ENCODE peak calls at places on chromosome 11, in nine cellular contexts. N is CD4-positive, alpha-beta memory T cell; K is cardiac muscle cell; B is kidney; O is heart right ventricle; Y is CD8-positive, alpha-beta memory T cell; J is heart left ventricle; W is CD4-positive, CD25-positive, alpha-beta regulatory T cell; I is SJSA1. G is an unnamed sample.

GRCh38 chr11:96337541-96338530 is 5.2 kb downstream of the MAML2 start:
- DNase-seq in N (peak; percentile 36), K (peak; percentile 53), B (no peak), O (no peak), Y (no peak), J (no peak), W (no peak), I (no peak), G (no peak)

GRCh38 chr11:19187101-19187500 is 14.7 kb downstream of the CSRP3 start:
- DNase-seq in N (no peak), K (peak; percentile 22), B (no peak), O (no peak), Y (no peak), J (no peak), W (no peak), I (no peak), G (no peak)

GRCh38 chr11:73308963-73309960 is 1.2 kb downstream of the ARHGEF17 start:
- DNase-seq in N (no peak), K (peak; percentile 99), B (peak; percentile 98), O (peak; percentile 91), Y (no peak), J (peak; percentile 93), W (no peak), I (peak; percentile 94), G (peak; percentile 75)

GRCh38 chr11:65850217-65851082 is 7.5 kb downstream of the CFL1 start:
- DNase-seq in N (no peak), K (no peak), B (no peak), O (no peak), Y (no peak), J (no peak), W (no peak), I (no peak), G (no peak)

GRCh38 chr11:26522912-26523610 is 49.0 kb downstream of the MUC15 start:
- DNase-seq in N (no peak), K (peak; percentile 21), B (no peak), O (no peak), Y (no peak), J (no peak), W (no peak), I (no peak), G (no peak)

GRCh38 chr11:74462009-74462408 is 5.3 kb downstream of the KCNE3 start:
- DNase-seq in N (no peak), K (peak; percentile 89), B (peak; percentile 93), O (peak; percentile 74), Y (no peak), J (peak; percentile 76), W (no peak), I (no peak), G (peak; percentile 16)

GRCh38 chr11:121352301-121352891 is 59.8 kb downstream of the SC5D start:
- DNase-seq in N (no peak), K (no peak), B (no peak), O (no peak), Y (no peak), J (no peak), W (no peak), I (no peak), G (no peak)

GRCh38 chr11:72750556-72751292 is 1.5 kb downstream of the ARAP1 start:
- DNase-seq in N (no peak), K (no peak), B (peak; percentile 46), O (no peak), Y (no peak), J (no peak), W (no peak), I (no peak), G (no peak)

GRCh38 chr11:24859801-24860300 is 363.0 kb downstream of the LUZP2 start:
- DNase-seq in N (no peak), K (no peak), B (no peak), O (no peak), Y (no peak), J (no peak), W (no peak), I (no peak), G (no peak)

GRCh38 chr11:127994736-127995135 is 592.6 kb downstream of the ETS1 start:
- DNase-seq in N (no peak), K (peak; percentile 46), B (no peak), O (no peak), Y (no peak), J (no peak), W (no peak), I (no peak), G (no peak)

GRCh38 chr11:19646921-19647320 is 65.7 kb upstream of the NAV2 start:
- DNase-seq in N (no peak), K (peak; percentile 93), B (no peak), O (no peak), Y (no peak), J (no peak), W (no peak), I (peak; percentile 47), G (no peak)

GRCh38 chr11:123186291-123186690 is 8.8 kb downstream of the CLMP start:
- DNase-seq in N (no peak), K (no peak), B (no peak), O (no peak), Y (no peak), J (no peak), W (no peak), I (no peak), G (no peak)

GRCh38 chr11:36073411-36074203 is 129.7 kb downstream of the LDLRAD3 start:
- DNase-seq in N (no peak), K (peak; percentile 82), B (peak; percentile 80), O (peak; percentile 25), Y (no peak), J (peak; percentile 47), W (no peak), I (no peak), G (no peak)

GRCh38 chr11:44094260-44094868 is 1.1 kb upstream of the EXT2 start:
- DNase-seq in N (peak; percentile 73), K (peak; percentile 87), B (no peak), O (peak; percentile 29), Y (peak; percentile 79), J (peak; percentile 84), W (peak; percentile 74), I (peak; percentile 92), G (peak; percentile 52)

GRCh38 chr11:64768300-64768694 is 8.5 kb upstream of the PYGM start:
- DNase-seq in N (no peak), K (no peak), B (no peak), O (no peak), Y (no peak), J (no peak), W (no peak), I (no peak), G (no peak)

GRCh38 chr11:34192481-34193401 is 87.3 kb downstream of the NAT10 start:
- DNase-seq in N (no peak), K (peak; percentile 90), B (no peak), O (peak; percentile 53), Y (no peak), J (peak; percentile 43), W (no peak), I (peak; percentile 69), G (peak; percentile 70)

GRCh38 chr11:93020248-93021088 is 51.0 kb downstream of the MTNR1B start:
- DNase-seq in N (no peak), K (peak; percentile 81), B (no peak), O (no peak), Y (no peak), J (no peak), W (no peak), I (no peak), G (no peak)

GRCh38 chr11:78446210-78446609 is 28.6 kb upstream of the GAB2 start:
- DNase-seq in N (no peak), K (no peak), B (no peak), O (no peak), Y (no peak), J (no peak), W (no peak), I (no peak), G (no peak)

GRCh38 chr11:105524286-105524685 is 85.6 kb upstream of the GRIA4 start:
- DNase-seq in N (no peak), K (no peak), B (no peak), O (no peak), Y (no peak), J (no peak), W (no peak), I (no peak), G (no peak)

GRCh38 chr11:125777309-125777708 is 1.3 kb downstream of the PATE2 start:
- DNase-seq in N (no peak), K (peak; percentile 52), B (no peak), O (no peak), Y (no peak), J (no peak), W (no peak), I (no peak), G (no peak)

GRCh38 chr11:119337581-119338317 is 2.9 kb downstream of the C1QTNF5 start:
- DNase-seq in N (no peak), K (peak; percentile 77), B (peak; percentile 64), O (no peak), Y (no peak), J (no peak), W (no peak), I (peak; percentile 96), G (no peak)

GRCh38 chr11:69637956-69638871 is 2.7 kb upstream of the CCND1 start:
- DNase-seq in N (no peak), K (peak; percentile 73), B (peak; percentile 81), O (peak; percentile 55), Y (no peak), J (peak; percentile 71), W (no peak), I (peak; percentile 89), G (no peak)
- H3K4me1 ChIP-seq in N (peaks cover 49% of the 10 kb centered on the region), K (no peaks in the 10 kb centered on the region), B (peaks cover 4% of the 10 kb centered on the region), O (peaks cover 64% of the 10 kb centered on the region), Y (peaks cover 39% of the 10 kb centered on the region), J (peaks cover 49% of the 10 kb centered on the region), W (peaks cover 33% of the 10 kb centered on the region), I (peaks cover 38% of the 10 kb centered on the region), G (peaks cover 32% of the 10 kb centered on the region)

GRCh38 chr11:11211186-11211585 is 141.9 kb downstream of the CSNK2A3 start:
- DNase-seq in N (no peak), K (no peak), B (no peak), O (no peak), Y (no peak), J (no peak), W (no peak), I (no peak), G (no peak)
- H3K9me3 ChIP-seq in N (no peaks in the 10 kb centered on the region), K (no peaks in the 10 kb centered on the region), B (no peaks in the 10 kb centered on the region), O (no peaks in the 10 kb centered on the region), Y (no peaks in the 10 kb centered on the region), J (no peaks in the 10 kb centered on the region), W (no peaks in the 10 kb centered on the region), I (no peaks in the 10 kb centered on the region), G (no peaks in the 10 kb centered on the region)

DNA sequence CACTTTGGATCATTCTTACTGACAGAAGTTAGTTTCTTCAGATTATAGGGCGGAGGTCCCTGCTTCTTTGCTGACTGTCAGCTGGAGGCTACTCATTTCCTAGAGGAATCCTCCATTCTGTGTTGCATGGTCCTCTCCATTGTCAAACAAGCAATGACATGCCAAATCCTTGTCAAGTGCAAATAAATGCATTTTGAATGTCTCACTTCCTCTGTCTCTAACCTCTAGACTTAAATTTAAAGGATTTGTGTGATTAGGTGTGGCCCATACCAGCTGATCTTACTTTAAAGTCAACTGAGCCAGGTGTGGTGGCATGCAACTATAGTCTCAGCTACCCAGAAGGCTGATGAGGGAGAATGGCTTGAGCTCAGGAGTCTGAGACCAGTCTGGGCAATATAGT is 458.4 kb upstream of the CCDC179 start:
- DNase-seq in N (no peak), K (no peak), B (no peak), O (no peak), Y (no peak), J (no peak), W (no peak), I (no peak), G (no peak)
- H3K4me1 ChIP-seq in N (no peaks in the 10 kb centered on the region), K (no peaks in the 10 kb centered on the region), B (no peaks in the 10 kb centered on the region), O (no peaks in the 10 kb centered on the region), Y (no peaks in the 10 kb centered on the region), J (no peaks in the 10 kb centered on the region), W (no peaks in the 10 kb centered on the region), I (no peaks in the 10 kb centered on the region), G (no peaks in the 10 kb centered on the region)

GRCh38 chr11:55106391-55106790 is 155.6 kb upstream of the TRIM48 start:
- DNase-seq in N (no peak), K (no peak), B (no peak), O (no peak), Y (no peak), J (no peak), W (no peak), I (no peak), G (no peak)
- H3K9me3 ChIP-seq in N (no peaks in the 10 kb centered on the region), K (no peaks in the 10 kb centered on the region), B (peaks cover 21% of the 10 kb centered on the region), O (peaks cover 48% of the 10 kb centered on the region), Y (no peaks in the 10 kb centered on the region), J (peaks cover 30% of the 10 kb centered on the region), W (peaks cover 34% of the 10 kb centered on the region), I (peaks cover 3% of the 10 kb centered on the region), G (peaks cover 8% of the 10 kb centered on the region)

G was measured in thoracic aorta.